ENCODE peak calls at places on chromosome 10, in five cellular contexts. H, Z, W, S and E are unnamed samples.

GRCh38 chr10:124655191-124656112 is 88.7 kb downstream of the FAM53B start:
- DNase-seq in H (no peak), Z (no peak), W (no peak), S (no peak), E (peak; percentile 30)

GRCh38 chr10:97683556-97684357 is 3.3 kb downstream of the AVPI1 start:
- DNase-seq in H (no peak), Z (no peak), W (no peak), S (no peak), E (no peak)

GRCh38 chr10:30755474-30755873 is 125.9 kb upstream of the LYZL2 start:
- DNase-seq in H (no peak), Z (peak; percentile 38), W (no peak), S (no peak), E (no peak)

GRCh38 chr10:102119417-102120141 is 589 bp downstream of the LDB1 start:
- DNase-seq in H (no peak), Z (peak; percentile 78), W (no peak), S (no peak), E (no peak)

GRCh38 chr10:92857904-92858514 is 9.7 kb downstream of the EXOC6 start:
- DNase-seq in H (no peak), Z (no peak), W (no peak), S (no peak), E (no peak)

GRCh38 chr10:79275431-79275851 is 71.8 kb upstream of the PPIF start:
- DNase-seq in H (no peak), Z (peak; percentile 79), W (no peak), S (no peak), E (no peak)

GRCh38 chr10:31961675-31962074 is 33.0 kb upstream of the ARHGAP12 start:
- DNase-seq in H (no peak), Z (no peak), W (no peak), S (peak; percentile 60), E (no peak)

GRCh38 chr10:79384773-79385391 is 37.6 kb downstream of the PPIF start:
- DNase-seq in H (no peak), Z (peak; percentile 7), W (no peak), S (no peak), E (no peak)

GRCh38 chr10:5581670-5582566 is 57.2 kb downstream of the CALML3 start:
- DNase-seq in H (no peak), Z (no peak), W (no peak), S (no peak), E (no peak)

GRCh38 chr10:131621784-131622624 is 278.8 kb upstream of the PPP2R2D start:
- DNase-seq in H (no peak), Z (no peak), W (no peak), S (no peak), E (no peak)

GRCh38 chr10:77350711-77351119 is 286.9 kb downstream of the KCNMA1 start:
- DNase-seq in H (peak; percentile 77), Z (peak; percentile 66), W (no peak), S (no peak), E (no peak)

GRCh38 chr10:70885485-70885884 is 2.9 kb downstream of the PCBD1 start:
- DNase-seq in H (no peak), Z (no peak), W (no peak), S (no peak), E (no peak)

GRCh38 chr10:76711374-76711997 is 926.1 kb downstream of the KCNMA1 start:
- DNase-seq in H (no peak), Z (no peak), W (no peak), S (no peak), E (no peak)

GRCh38 chr10:33290286-33291052 is 44.0 kb downstream of the NRP1 start:
- DNase-seq in H (no peak), Z (no peak), W (no peak), S (no peak), E (no peak)